ENCODE peak calls at places on chromosomes 3 and 15, in six cellular contexts. A, P, Z, X, G and V are unnamed samples.

GRCh38 chr3:159782724-159783421 is 205.8 kb upstream of the IL12A start:
- DNase-seq in A (no peak), P (no peak), Z (no peak), X (no peak), G (no peak), V (no peak)

GRCh38 chr15:65377976-65378366 is at the start of gene IGDCC3:
- DNase-seq in A (peak), P (peak), Z (peak), X (no peak), G (peak), V (peak)

GRCh38 chr15:101372960-101373525 is 78.0 kb upstream of the SNRPA1 start:
- DNase-seq in A (no peak), P (no peak), Z (no peak), X (no peak), G (peak), V (no peak)

GRCh38 chr3:90016492-90017065 is 909.2 kb downstream of the EPHA3 start:
- DNase-seq in A (peak), P (no peak), Z (no peak), X (no peak), G (no peak), V (no peak)

GRCh38 chr15:71548317-71548908 is 261.9 kb upstream of the NR2E3 start:
- DNase-seq in A (no peak), P (no peak), Z (no peak), X (no peak), G (no peak), V (no peak)

GRCh38 chr15:88697276-88697675 is 58.5 kb downstream of the ISG20 start:
- DNase-seq in A (no peak), P (no peak), Z (no peak), X (no peak), G (no peak), V (no peak)

GRCh38 chr3:49733551-49733950 is 9.8 kb upstream of the GMPPB start:
- DNase-seq in A (no peak), P (peak), Z (no peak), X (no peak), G (no peak), V (no peak)

GRCh38 chr3:57557088-57557537 is 1.0 kb downstream of the PDE12 start:
- DNase-seq in A (peak), P (peak), Z (no peak), X (peak), G (peak), V (peak)

GRCh38 chr3:39126532-39127071 is 19.1 kb downstream of the TTC21A start:
- DNase-seq in A (peak), P (peak), Z (no peak), X (peak), G (peak), V (peak)

GRCh38 chr15:74541494-74542191 is 623 bp downstream of the ARID3B start:
- DNase-seq in A (peak), P (peak), Z (peak), X (peak), G (peak), V (peak)

GRCh38 chr15:33737687-33738606 is 230.3 kb upstream of the CHRM5 start:
- DNase-seq in A (peak), P (peak), Z (peak), X (peak), G (peak), V (peak)

GRCh38 chr3:188853896-188854295 is 317.9 kb upstream of the TPRG1 start:
- DNase-seq in A (no peak), P (peak), Z (no peak), X (peak), G (no peak), V (no peak)

GRCh38 chr3:122898298-122898697 is 103.4 kb downstream of the SLC49A4 start:
- DNase-seq in A (no peak), P (no peak), Z (no peak), X (no peak), G (no peak), V (no peak)

GRCh38 chr3:128367221-128367620 is 99.5 kb downstream of the DNAJB8 start:
- DNase-seq in A (peak), P (no peak), Z (no peak), X (no peak), G (no peak), V (no peak)

GRCh38 chr3:39157359-39157758 is 4.0 kb upstream of the CSRNP1 start:
- DNase-seq in A (no peak), P (no peak), Z (no peak), X (no peak), G (no peak), V (no peak)

GRCh38 chr15:40948706-40949473 is 4.4 kb upstream of the CHAC1 start:
- DNase-seq in A (no peak), P (no peak), Z (no peak), X (no peak), G (no peak), V (no peak)

GRCh38 chr3:155065537-155065936 is 14.6 kb upstream of the MME start:
- DNase-seq in A (no peak), P (peak), Z (no peak), X (peak), G (no peak), V (no peak)
- H2BK15ac ChIP-seq in A (no peak), P (no peak), Z (no peak), X (no peak), G (no peak), V (no peak)

GRCh38 chr15:92914768-92915221 is 14.7 kb downstream of the CHD2 start:
- DNase-seq in A (no peak), P (no peak), Z (no peak), X (no peak), G (no peak), V (no peak)
- H3K23ac ChIP-seq in A (no peak), P (no peak), Z (no peak), X (peak), G (no peak), V (no peak)

DNA sequence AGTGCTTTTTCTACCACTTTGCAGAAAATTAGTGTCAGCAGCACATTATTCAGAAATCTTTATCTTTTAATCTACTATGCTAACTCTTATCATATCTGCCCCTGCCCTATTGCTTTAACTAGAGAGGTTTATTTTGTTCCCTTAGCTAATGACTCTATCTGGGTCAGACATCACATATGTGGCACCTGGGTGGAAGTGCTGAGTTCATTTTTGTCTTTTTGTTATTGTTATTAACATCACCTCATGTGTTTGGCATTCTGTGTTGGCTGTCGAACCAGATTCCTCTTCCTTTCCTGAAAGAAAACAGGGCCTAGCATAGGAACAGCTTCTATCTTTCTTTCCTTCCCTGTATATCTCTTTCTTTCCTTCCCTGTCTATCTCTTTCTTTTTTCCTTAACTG is 100.7 kb downstream of the RBMS3 start:
- DNase-seq in A (peak), P (peak), Z (no peak), X (peak), G (no peak), V (no peak)
- H2BK15ac ChIP-seq in A (no peak), P (no peak), Z (no peak), X (no peak), G (no peak), V (no peak)

GRCh38 chr3:152185941-152186630 is 82.6 kb upstream of the MBNL1 start:
- DNase-seq in A (no peak), P (no peak), Z (no peak), X (no peak), G (no peak), V (no peak)

GRCh38 chr3:152183473-152183872 is 85.3 kb upstream of the MBNL1 start:
- DNase-seq in A (peak), P (peak), Z (peak), X (peak), G (peak), V (peak)

GRCh38 chr3:152190636-152191183 is 78.0 kb upstream of the MBNL1 start:
- DNase-seq in A (no peak), P (no peak), Z (no peak), X (no peak), G (no peak), V (no peak)

DNA sequence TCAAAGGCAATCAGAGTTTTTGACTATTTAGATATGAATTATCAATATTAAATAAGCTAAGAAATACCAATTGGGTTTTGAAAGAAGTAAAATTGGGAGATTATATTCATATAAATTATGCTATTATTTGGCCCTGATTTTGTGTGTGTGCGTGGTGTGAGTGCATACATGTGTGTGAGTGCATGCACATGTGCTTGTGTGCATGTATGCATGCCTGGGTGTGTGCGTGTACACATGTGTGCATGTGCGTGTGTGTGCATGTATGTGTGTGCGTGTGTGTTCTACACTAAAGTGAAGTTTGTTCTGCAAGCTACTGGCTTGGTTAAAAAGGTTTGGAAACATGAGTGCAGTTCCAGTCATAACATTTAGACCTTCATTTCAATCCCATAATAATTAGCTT is 83.4 kb upstream of the MBNL1 start:
- DNase-seq in A (no peak), P (no peak), Z (no peak), X (no peak), G (no peak), V (no peak)
- H3K23ac ChIP-seq in A (no peak), P (no peak), Z (no peak), X (no peak), G (no peak), V (no peak)